ENCODE peak calls at places on chromosomes 5 and 9, in six cellular contexts. One of them, this sample, is unnamed.

GRCh38 chr9:129285382-129285781 is 107.3 kb upstream of the IER5L start:
- DNase-seq in GM12878: no peak
- DNase-seq in K562: no peak
- DNase-seq in A549: no peak
- DNase-seq in endothelial cell of umbilical vein: no peak
- DNase-seq in HepG2: no peak
- DNase-seq in this sample: no peak

GRCh38 chr5:112697833-112698232 is 39.9 kb upstream of the APC start:
- DNase-seq in GM12878: no peak
- DNase-seq in K562: peak; percentile 48
- DNase-seq in A549: no peak
- DNase-seq in endothelial cell of umbilical vein: no peak
- DNase-seq in HepG2: no peak
- DNase-seq in this sample: no peak

GRCh38 chr5:98492258-98492657 is 281.2 kb upstream of the RGMB start:
- DNase-seq in GM12878: no peak
- DNase-seq in K562: no peak
- DNase-seq in A549: no peak
- DNase-seq in endothelial cell of umbilical vein: peak; percentile 40
- DNase-seq in HepG2: no peak
- DNase-seq in this sample: no peak

GRCh38 chr5:19314840-19315239 is 673.2 kb downstream of the CDH18 start:
- DNase-seq in GM12878: no peak
- DNase-seq in K562: no peak
- DNase-seq in A549: peak; percentile 8
- DNase-seq in endothelial cell of umbilical vein: no peak
- DNase-seq in HepG2: no peak
- DNase-seq in this sample: peak; percentile 4

GRCh38 chr9:136831002-136831719 is 11.1 kb upstream of the AJM1 start:
- DNase-seq in GM12878: no peak
- DNase-seq in K562: no peak
- DNase-seq in A549: no peak
- DNase-seq in endothelial cell of umbilical vein: no peak
- DNase-seq in HepG2: no peak
- DNase-seq in this sample: no peak

GRCh38 chr9:133113163-133113927 is 7.7 kb downstream of the RALGDS start:
- DNase-seq in GM12878: no peak
- DNase-seq in K562: no peak
- DNase-seq in A549: no peak
- DNase-seq in endothelial cell of umbilical vein: peak; percentile 45
- DNase-seq in HepG2: no peak
- DNase-seq in this sample: no peak

GRCh38 chr9:1050125-1050895 is at the start of gene DMRT2:
- DNase-seq in GM12878: no peak
- DNase-seq in K562: peak; percentile 23
- DNase-seq in A549: peak; percentile 81
- DNase-seq in endothelial cell of umbilical vein: peak; percentile 39
- DNase-seq in HepG2: peak; percentile 51
- DNase-seq in this sample: peak; percentile 98

GRCh38 chr5:32275421-32275765 is 37.3 kb downstream of the MTMR12 start:
- DNase-seq in GM12878: no peak
- DNase-seq in K562: no peak
- DNase-seq in A549: no peak
- DNase-seq in endothelial cell of umbilical vein: no peak
- DNase-seq in HepG2: peak; percentile 81
- DNase-seq in this sample: no peak

GRCh38 chr5:37532976-37533740 is 154.0 kb downstream of the WDR70 start:
- DNase-seq in GM12878: no peak
- DNase-seq in K562: no peak
- DNase-seq in A549: no peak
- DNase-seq in endothelial cell of umbilical vein: peak; percentile 34
- DNase-seq in HepG2: no peak
- DNase-seq in this sample: no peak

GRCh38 chr5:140372971-140373487 is 13.0 kb downstream of the SLC4A9 start:
- DNase-seq in GM12878: no peak
- DNase-seq in K562: peak; percentile 75
- DNase-seq in A549: peak; percentile 79
- DNase-seq in endothelial cell of umbilical vein: peak; percentile 88
- DNase-seq in HepG2: peak; percentile 65
- DNase-seq in this sample: peak; percentile 61

GRCh38 chr5:128304121-128304520 is 220.6 kb downstream of the SLC12A2 start:
- DNase-seq in GM12878: no peak
- DNase-seq in K562: no peak
- DNase-seq in A549: no peak
- DNase-seq in endothelial cell of umbilical vein: peak; percentile 16
- DNase-seq in HepG2: no peak
- DNase-seq in this sample: no peak

GRCh38 chr9:127555830-127556820 is 56.0 kb upstream of the STXBP1 start:
- DNase-seq in GM12878: peak; percentile 24
- DNase-seq in K562: peak; percentile 75
- DNase-seq in A549: peak; percentile 96
- DNase-seq in endothelial cell of umbilical vein: peak; percentile 93
- DNase-seq in HepG2: no peak
- DNase-seq in this sample: peak; percentile 94

GRCh38 chr5:104928906-104929520 is 1366.4 kb upstream of the NUDT12 start:
- DNase-seq in GM12878: no peak
- DNase-seq in K562: no peak
- DNase-seq in A549: no peak
- DNase-seq in endothelial cell of umbilical vein: no peak
- DNase-seq in HepG2: no peak
- DNase-seq in this sample: no peak

GRCh38 chr5:10476878-10477277 is 35.2 kb downstream of the ROPN1L start:
- DNase-seq in GM12878: no peak
- DNase-seq in K562: no peak
- DNase-seq in A549: no peak
- DNase-seq in endothelial cell of umbilical vein: no peak
- DNase-seq in HepG2: no peak
- DNase-seq in this sample: no peak

GRCh38 chr9:22401671-22402070 is 45.0 kb upstream of the DMRTA1 start:
- DNase-seq in GM12878: no peak
- DNase-seq in K562: no peak
- DNase-seq in A549: no peak
- DNase-seq in endothelial cell of umbilical vein: no peak
- DNase-seq in HepG2: no peak
- DNase-seq in this sample: no peak

GRCh38 chr5:35851282-35851681 is 5.4 kb upstream of the IL7R start:
- DNase-seq in GM12878: no peak
- DNase-seq in K562: no peak
- DNase-seq in A549: no peak
- DNase-seq in endothelial cell of umbilical vein: peak; percentile 22
- DNase-seq in HepG2: no peak
- DNase-seq in this sample: no peak

GRCh38 chr9:31325778-31326177 is 1058.7 kb upstream of the ACO1 start:
- DNase-seq in GM12878: no peak
- DNase-seq in K562: no peak
- DNase-seq in A549: no peak
- DNase-seq in endothelial cell of umbilical vein: no peak
- DNase-seq in HepG2: no peak
- DNase-seq in this sample: no peak

GRCh38 chr5:112738180-112738560 is 485 bp downstream of the APC start:
- DNase-seq in GM12878: no peak
- DNase-seq in K562: peak; percentile 59
- DNase-seq in A549: no peak
- DNase-seq in endothelial cell of umbilical vein: no peak
- DNase-seq in HepG2: no peak
- DNase-seq in this sample: peak; percentile 46

GRCh38 chr5:122095158-122095557 is 17.1 kb upstream of the LOX start:
- DNase-seq in GM12878: no peak
- DNase-seq in K562: no peak
- DNase-seq in A549: no peak
- DNase-seq in endothelial cell of umbilical vein: no peak
- DNase-seq in HepG2: no peak
- DNase-seq in this sample: no peak

GRCh38 chr9:68500457-68501158 is 40.1 kb downstream of the TMEM252 start:
- DNase-seq in GM12878: no peak
- DNase-seq in K562: no peak
- DNase-seq in A549: peak; percentile 27
- DNase-seq in endothelial cell of umbilical vein: no peak
- DNase-seq in HepG2: peak; percentile 43
- DNase-seq in this sample: no peak

GRCh38 chr5:142958933-142959682 is 188.9 kb downstream of the ARHGAP26 start:
- DNase-seq in GM12878: no peak
- DNase-seq in K562: no peak
- DNase-seq in A549: no peak
- DNase-seq in endothelial cell of umbilical vein: no peak
- DNase-seq in HepG2: no peak
- DNase-seq in this sample: peak; percentile 29

GRCh38 chr5:127957183-127957582 is 126.4 kb upstream of the SLC12A2 start:
- DNase-seq in GM12878: no peak
- DNase-seq in K562: no peak
- DNase-seq in A549: peak; percentile 47
- DNase-seq in endothelial cell of umbilical vein: peak; percentile 52
- DNase-seq in HepG2: peak; percentile 10
- DNase-seq in this sample: no peak

GRCh38 chr5:181246276-181247050 is 2.8 kb upstream of the RACK1 start:
- DNase-seq in GM12878: no peak
- DNase-seq in K562: peak; percentile 95
- DNase-seq in A549: peak; percentile 89
- DNase-seq in endothelial cell of umbilical vein: peak; percentile 78
- DNase-seq in HepG2: peak; percentile 74
- DNase-seq in this sample: peak; percentile 91

GRCh38 chr5:18653216-18653752 is 1019.0 kb downstream of the TAF11L14 start:
- DNase-seq in GM12878: peak; percentile 15
- DNase-seq in K562: no peak
- DNase-seq in A549: no peak
- DNase-seq in endothelial cell of umbilical vein: no peak
- DNase-seq in HepG2: no peak
- DNase-seq in this sample: no peak

GRCh38 chr9:86575825-86576488 is 221.7 kb upstream of the TUT7 start:
- DNase-seq in GM12878: no peak
- DNase-seq in K562: no peak
- DNase-seq in A549: no peak
- DNase-seq in endothelial cell of umbilical vein: no peak
- DNase-seq in HepG2: no peak
- DNase-seq in this sample: peak; percentile 11

DNA sequence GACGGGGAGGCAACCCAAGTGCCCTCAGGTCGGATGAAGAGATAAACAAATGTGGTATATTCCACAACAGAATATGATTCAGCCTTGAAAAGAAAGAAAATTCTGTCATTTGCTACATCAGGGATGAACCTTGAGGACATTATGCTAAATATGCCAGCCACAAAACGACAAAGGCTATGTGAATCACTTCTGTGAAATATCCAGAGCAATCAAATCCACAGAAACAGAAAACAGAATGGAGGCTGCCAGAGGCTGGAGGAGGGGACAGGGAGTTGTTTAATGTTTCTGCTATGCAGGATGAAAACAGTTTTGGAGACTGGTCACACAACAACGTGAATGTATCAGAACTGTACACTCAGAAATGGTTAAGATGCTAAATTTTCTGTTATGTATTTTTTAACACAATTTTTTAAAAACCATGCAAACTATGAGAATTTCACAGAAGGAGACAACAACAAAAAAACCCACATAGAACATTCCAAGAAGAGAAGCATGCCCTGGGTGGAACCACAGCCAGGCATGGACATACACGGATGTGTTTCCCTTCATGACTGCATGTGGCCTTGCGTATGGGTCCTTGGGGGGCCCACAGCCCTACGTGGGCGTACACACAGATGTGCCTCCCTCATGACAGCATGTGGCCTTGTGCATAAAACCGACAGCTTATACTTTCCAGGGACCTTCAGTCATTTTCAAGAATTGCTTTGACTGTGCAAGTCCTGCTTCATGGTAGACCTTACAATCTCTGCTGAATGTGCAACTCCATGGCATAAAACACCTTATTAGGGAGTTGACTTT is 146.7 kb downstream of the ROR2 start:
- DNase-seq in GM12878: no peak
- DNase-seq in K562: no peak
- DNase-seq in A549: no peak
- DNase-seq in endothelial cell of umbilical vein: no peak
- DNase-seq in HepG2: no peak
- DNase-seq in this sample: no peak
- TF ChIP-seq MYC in GM12878: no peak
- TF ChIP-seq MYC in K562: no peak
- TF ChIP-seq MYC in A549: no peak
- TF ChIP-seq MYC in endothelial cell of umbilical vein: no peak
- TF ChIP-seq MYC in HepG2: no peak
- TF ChIP-seq MYC in this sample: no peak

GRCh38 chr5:141867651-141868050 is 10.6 kb downstream of the PCDH1 start:
- DNase-seq in GM12878: no peak
- DNase-seq in K562: no peak
- DNase-seq in A549: no peak
- DNase-seq in endothelial cell of umbilical vein: no peak
- DNase-seq in HepG2: no peak
- DNase-seq in this sample: no peak
- H3K4me3 ChIP-seq in GM12878: no peak overlapping the region
- H3K4me3 ChIP-seq in K562: no peak overlapping the region
- H3K4me3 ChIP-seq in A549: no peak overlapping the region
- H3K4me3 ChIP-seq in endothelial cell of umbilical vein: no peak overlapping the region
- H3K4me3 ChIP-seq in HepG2: no peak overlapping the region
- H3K4me3 ChIP-seq in this sample: no peak overlapping the region

GRCh38 chr5:106288977-106289376 is 1381.8 kb downstream of the EFNA5 start:
- DNase-seq in GM12878: no peak
- DNase-seq in K562: no peak
- DNase-seq in A549: no peak
- DNase-seq in endothelial cell of umbilical vein: no peak
- DNase-seq in HepG2: no peak
- DNase-seq in this sample: no peak
- TF ChIP-seq MYC in GM12878: no peak
- TF ChIP-seq MYC in K562: no peak
- TF ChIP-seq MYC in A549: no peak
- TF ChIP-seq MYC in endothelial cell of umbilical vein: no peak
- TF ChIP-seq MYC in HepG2: no peak
- TF ChIP-seq MYC in this sample: no peak

GRCh38 chr5:55509768-55510522 is 24.8 kb downstream of the PLPP1 start:
- DNase-seq in GM12878: no peak
- DNase-seq in K562: no peak
- DNase-seq in A549: no peak
- DNase-seq in endothelial cell of umbilical vein: peak; percentile 49
- DNase-seq in HepG2: peak; percentile 11
- DNase-seq in this sample: no peak
- H3K4me3 ChIP-seq in GM12878: no peak overlapping the region
- H3K4me3 ChIP-seq in K562: no peak overlapping the region
- H3K4me3 ChIP-seq in A549: no peak overlapping the region
- H3K4me3 ChIP-seq in endothelial cell of umbilical vein: no peak overlapping the region
- H3K4me3 ChIP-seq in HepG2: no peak overlapping the region
- H3K4me3 ChIP-seq in this sample: no peak overlapping the region

GRCh38 chr5:132822650-132823480 is 7.6 kb downstream of the SHROOM1 start:
- DNase-seq in GM12878: no peak
- DNase-seq in K562: no peak
- DNase-seq in A549: no peak
- DNase-seq in endothelial cell of umbilical vein: no peak
- DNase-seq in HepG2: no peak
- DNase-seq in this sample: no peak
- TF ChIP-seq MYC in GM12878: no peak
- TF ChIP-seq MYC in K562: no peak
- TF ChIP-seq MYC in A549: no peak
- TF ChIP-seq MYC in endothelial cell of umbilical vein: no peak
- TF ChIP-seq MYC in HepG2: no peak
- TF ChIP-seq MYC in this sample: no peak

This sample was measured in NB4.